ENCODE peak calls at places on chromosomes 11 and 22, in eight cellular contexts. I is activated T-helper 1 cell treated with anti-CD3 and anti-CD28 coated beads, Interleukin-2, amount 50 U/mL, for 16 hours; W is M059J; A is lung microvascular endothelial cell; D is stimulated activated CD8-positive, alpha-beta memory T cell treated with anti-CD3 and anti-CD28 coated beads, Interleukin-15, amount 100 ng/mL, for 1 hour; B is iPS-NIHi11; G is HFFc6; F is GM10248. U is an unnamed sample.

GRCh38 chr11:28657378-28658030 is 549.3 kb downstream of the METTL15 start:
- DNase-seq in W (peak; percentile 76), D (no peak), I (no peak), B (no peak), G (peak; percentile 61), F (no peak), A (peak; percentile 58), U (no peak)

GRCh38 chr22:46018859-46019258 is 41.9 kb upstream of the WNT7B start:
- DNase-seq in B (no peak), D (no peak), G (peak; percentile 38), W (peak; percentile 70), A (no peak), I (no peak), F (no peak), U (no peak)

GRCh38 chr22:19287076-19287724 is 4.3 kb downstream of the CLTCL1 start:
- DNase-seq in D (no peak), A (no peak), G (peak; percentile 59), B (peak; percentile 35), F (no peak), I (no peak), W (peak; percentile 8), U (no peak)

GRCh38 chr11:110921742-110922200 is 209.5 kb upstream of the ARHGAP20 start:
- DNase-seq in W (no peak), I (no peak), D (no peak), F (no peak), G (no peak), A (no peak), B (peak; percentile 19), U (no peak)

GRCh38 chr11:128626913-128627665 is 39.7 kb upstream of the ETS1 start:
- DNase-seq in G (no peak), A (peak; percentile 52), F (no peak), B (no peak), D (no peak), I (no peak), W (no peak), U (no peak)

GRCh38 chr11:134170177-134170908 is 53.4 kb downstream of the NCAPD3 start:
- DNase-seq in B (no peak), A (no peak), I (no peak), D (no peak), F (no peak), W (no peak), G (no peak), U (no peak)

GRCh38 chr22:30556388-30556787 is 9.8 kb upstream of the SEC14L6 start:
- DNase-seq in F (no peak), A (no peak), B (no peak), D (no peak), I (no peak), G (no peak), W (no peak), U (no peak)

GRCh38 chr11:75355051-75355450 is 3.6 kb upstream of the ARRB1 start:
- DNase-seq in F (no peak), W (no peak), B (no peak), G (no peak), D (no peak), I (no peak), A (no peak), U (no peak)

GRCh38 chr22:23675502-23676415 is 15.1 kb upstream of the RGL4 start:
- DNase-seq in W (no peak), D (no peak), B (no peak), G (no peak), I (no peak), A (peak; percentile 15), F (no peak), U (no peak)

GRCh38 chr22:48693377-48694135 is 1134.1 kb downstream of the BRD1 start:
- DNase-seq in G (no peak), W (no peak), B (no peak), D (no peak), F (no peak), A (no peak), I (no peak), U (no peak)

U was measured in HL-60.